ENCODE peak calls at places on chromosomes 16 and 17, in four cellular contexts. One of them, this sample, is unnamed.

GRCh38 chr17:511833-512251 is 159.2 kb upstream of the RPH3AL start:
- DNase-seq in astrocyte: peak
- DNase-seq in Peyer's patch: no peak
- DNase-seq in cardiac fibroblast: peak
- DNase-seq in this sample: no peak

GRCh38 chr17:57016764-57017116 is 38.8 kb downstream of the SCPEP1 start:
- DNase-seq in cardiac fibroblast: no peak
- DNase-seq in astrocyte: peak
- DNase-seq in Peyer's patch: no peak
- DNase-seq in this sample: no peak

GRCh38 chr17:81066771-81067315 is 31.9 kb downstream of the BAIAP2 start:
- DNase-seq in Peyer's patch: no peak
- DNase-seq in cardiac fibroblast: no peak
- DNase-seq in astrocyte: no peak
- DNase-seq in this sample: no peak

GRCh38 chr16:89401641-89402445 is 88.5 kb downstream of the ANKRD11 start:
- DNase-seq in astrocyte: peak
- DNase-seq in Peyer's patch: no peak
- DNase-seq in cardiac fibroblast: no peak
- DNase-seq in this sample: no peak

GRCh38 chr17:35099929-35100328 is 19.7 kb downstream of the RAD51D start:
- DNase-seq in cardiac fibroblast: no peak
- DNase-seq in astrocyte: no peak
- DNase-seq in Peyer's patch: no peak
- DNase-seq in this sample: no peak

GRCh38 chr17:79627184-79627765 is 16.4 kb upstream of the RBFOX3 start:
- DNase-seq in Peyer's patch: peak
- DNase-seq in astrocyte: no peak
- DNase-seq in cardiac fibroblast: no peak
- DNase-seq in this sample: no peak

GRCh38 chr16:85126731-85127662 is 14.7 kb upstream of the CIBAR2 start:
- DNase-seq in cardiac fibroblast: peak
- DNase-seq in astrocyte: peak
- DNase-seq in Peyer's patch: no peak
- DNase-seq in this sample: no peak

GRCh38 chr17:78747479-78747878 is 34.6 kb downstream of the CYTH1 start:
- DNase-seq in Peyer's patch: no peak
- DNase-seq in astrocyte: no peak
- DNase-seq in cardiac fibroblast: peak
- DNase-seq in this sample: no peak

GRCh38 chr16:54355251-54355650 is 68.7 kb upstream of the IRX3 start:
- DNase-seq in cardiac fibroblast: peak
- DNase-seq in Peyer's patch: no peak
- DNase-seq in astrocyte: peak
- DNase-seq in this sample: no peak

GRCh38 chr17:10349403-10349802 is 23.4 kb downstream of the MYH13 start:
- DNase-seq in Peyer's patch: no peak
- DNase-seq in astrocyte: no peak
- DNase-seq in cardiac fibroblast: no peak
- DNase-seq in this sample: no peak

GRCh38 chr17:4475463-4475862 is 23.2 kb upstream of the SPNS2 start:
- DNase-seq in Peyer's patch: no peak
- DNase-seq in astrocyte: no peak
- DNase-seq in cardiac fibroblast: no peak
- DNase-seq in this sample: no peak

GRCh38 chr17:80119271-80119791 is 17.9 kb downstream of the GAA start:
- DNase-seq in cardiac fibroblast: no peak
- DNase-seq in astrocyte: no peak
- DNase-seq in Peyer's patch: no peak
- DNase-seq in this sample: no peak

GRCh38 chr16:19095699-19096098 is 18.1 kb upstream of the ITPRIPL2 start:
- DNase-seq in cardiac fibroblast: peak
- DNase-seq in Peyer's patch: no peak
- DNase-seq in astrocyte: no peak
- DNase-seq in this sample: no peak

GRCh38 chr16:70772493-70772892 is 28.5 kb downstream of the VAC14 start:
- DNase-seq in astrocyte: peak
- DNase-seq in cardiac fibroblast: peak
- DNase-seq in Peyer's patch: no peak
- DNase-seq in this sample: no peak

GRCh38 chr16:12339686-12340085 is 363.2 kb downstream of the SNX29 start:
- DNase-seq in astrocyte: peak
- DNase-seq in cardiac fibroblast: peak
- DNase-seq in Peyer's patch: no peak
- DNase-seq in this sample: no peak

GRCh38 chr16:89670496-89671431 is 13.1 kb downstream of the SPATA33 start:
- DNase-seq in Peyer's patch: no peak
- DNase-seq in cardiac fibroblast: peak
- DNase-seq in astrocyte: peak
- DNase-seq in this sample: no peak

GRCh38 chr17:50325906-50326305 is 20.0 kb upstream of the XYLT2 start:
- DNase-seq in cardiac fibroblast: no peak
- DNase-seq in astrocyte: no peak
- DNase-seq in Peyer's patch: no peak
- DNase-seq in this sample: no peak

GRCh38 chr17:38560503-38561318 is 45.0 kb downstream of the SRCIN1 start:
- DNase-seq in Peyer's patch: no peak
- DNase-seq in astrocyte: peak
- DNase-seq in cardiac fibroblast: peak
- DNase-seq in this sample: no peak

GRCh38 chr17:15777717-15778116 is 45.6 kb downstream of the TBC1D26 start:
- DNase-seq in cardiac fibroblast: no peak
- DNase-seq in Peyer's patch: no peak
- DNase-seq in astrocyte: no peak
- DNase-seq in this sample: no peak

GRCh38 chr16:60642956-60643355 is 1393.3 kb downstream of the CDH8 start:
- DNase-seq in Peyer's patch: no peak
- DNase-seq in astrocyte: peak
- DNase-seq in cardiac fibroblast: peak
- DNase-seq in this sample: no peak

GRCh38 chr16:49754495-49755290 is 101.2 kb downstream of the ZNF423 start:
- DNase-seq in astrocyte: peak
- DNase-seq in Peyer's patch: no peak
- DNase-seq in cardiac fibroblast: peak
- DNase-seq in this sample: peak

GRCh38 chr17:77160877-77161530 is 20.2 kb downstream of the SEC14L1 start:
- DNase-seq in Peyer's patch: no peak
- DNase-seq in cardiac fibroblast: no peak
- DNase-seq in astrocyte: no peak
- DNase-seq in this sample: no peak
- H3K4me3 ChIP-seq in Peyer's patch: no peak
- H3K4me3 ChIP-seq in cardiac fibroblast: no peak
- H3K4me3 ChIP-seq in astrocyte: no peak
- H3K4me3 ChIP-seq in this sample: no peak

DNA sequence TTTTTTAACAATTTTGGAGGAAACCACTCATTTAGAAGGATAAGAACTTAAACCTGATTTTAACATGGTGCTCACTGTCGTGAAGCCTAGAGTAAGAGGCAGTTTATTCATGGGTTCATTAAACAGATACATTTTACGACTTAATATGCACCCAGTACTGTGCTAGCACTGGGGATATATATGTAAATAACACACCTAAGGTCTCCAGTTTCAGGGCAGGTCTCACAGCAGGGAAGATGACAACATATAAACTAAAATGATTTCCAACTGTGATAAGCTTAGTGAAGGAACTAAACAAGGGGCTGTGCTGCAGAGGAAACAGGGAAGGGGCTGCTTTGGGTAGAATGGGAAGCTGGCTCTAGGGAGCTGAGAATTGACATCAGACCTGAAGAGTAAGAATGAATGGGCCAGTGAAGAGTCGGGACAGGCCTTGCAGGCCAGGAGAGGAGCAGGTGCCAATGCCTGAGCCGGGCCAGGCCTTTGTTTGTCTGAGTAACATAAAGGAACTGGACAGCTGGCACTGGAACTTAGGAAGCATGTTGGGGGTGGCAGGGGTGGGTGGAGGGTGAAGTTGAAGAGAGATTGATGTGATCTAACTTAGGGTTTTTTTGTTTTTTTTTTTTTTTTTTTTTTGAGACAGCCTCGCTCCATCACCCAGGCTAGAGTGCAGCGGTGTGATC is 12.1 kb downstream of the NT5M start:
- DNase-seq in cardiac fibroblast: no peak
- DNase-seq in astrocyte: no peak
- DNase-seq in Peyer's patch: no peak
- DNase-seq in this sample: no peak
- H3K4me3 ChIP-seq in cardiac fibroblast: no peak
- H3K4me3 ChIP-seq in astrocyte: no peak
- H3K4me3 ChIP-seq in Peyer's patch: no peak
- H3K4me3 ChIP-seq in this sample: no peak

GRCh38 chr16:2531696-2532493 is 687 bp upstream of the CEMP1 start:
- DNase-seq in Peyer's patch: peak
- DNase-seq in cardiac fibroblast: peak
- DNase-seq in astrocyte: peak
- DNase-seq in this sample: peak

GRCh38 chr16:2531371-2531695 is at the start of gene CEMP1:
- DNase-seq in astrocyte: no peak
- DNase-seq in Peyer's patch: no peak
- DNase-seq in cardiac fibroblast: no peak
- DNase-seq in this sample: no peak

GRCh38 chr16:2529961-2530628 is 1.1 kb downstream of the CEMP1 start:
- DNase-seq in Peyer's patch: no peak
- DNase-seq in astrocyte: no peak
- DNase-seq in cardiac fibroblast: no peak
- DNase-seq in this sample: no peak

GRCh38 chr16:2529061-2529931 is 1.9 kb downstream of the CEMP1 start:
- DNase-seq in astrocyte: no peak
- DNase-seq in cardiac fibroblast: no peak
- DNase-seq in Peyer's patch: no peak
- DNase-seq in this sample: no peak

GRCh38 chr16:2530629-2531318 is 434 bp downstream of the CEMP1 start:
- DNase-seq in cardiac fibroblast: no peak
- DNase-seq in Peyer's patch: no peak
- DNase-seq in astrocyte: no peak
- DNase-seq in this sample: peak
- H3K4me3 ChIP-seq in cardiac fibroblast: no peak
- H3K4me3 ChIP-seq in Peyer's patch: no peak
- H3K4me3 ChIP-seq in astrocyte: no peak
- H3K4me3 ChIP-seq in this sample: no peak

GRCh38 chr16:24990803-24991202 is 24.4 kb downstream of the ARHGAP17 start:
- DNase-seq in Peyer's patch: no peak
- DNase-seq in cardiac fibroblast: no peak
- DNase-seq in astrocyte: no peak
- DNase-seq in this sample: no peak

GRCh38 chr16:24986512-24987303 is 28.5 kb downstream of the ARHGAP17 start:
- DNase-seq in astrocyte: peak
- DNase-seq in Peyer's patch: no peak
- DNase-seq in cardiac fibroblast: peak
- DNase-seq in this sample: no peak

GRCh38 chr16:24989417-24989978 is 25.7 kb downstream of the ARHGAP17 start:
- DNase-seq in Peyer's patch: no peak
- DNase-seq in cardiac fibroblast: no peak
- DNase-seq in astrocyte: peak
- DNase-seq in this sample: no peak

GRCh38 chr16:24988137-24988535 is 27.0 kb downstream of the ARHGAP17 start:
- DNase-seq in cardiac fibroblast: peak
- DNase-seq in Peyer's patch: no peak
- DNase-seq in astrocyte: peak
- DNase-seq in this sample: no peak

DNA sequence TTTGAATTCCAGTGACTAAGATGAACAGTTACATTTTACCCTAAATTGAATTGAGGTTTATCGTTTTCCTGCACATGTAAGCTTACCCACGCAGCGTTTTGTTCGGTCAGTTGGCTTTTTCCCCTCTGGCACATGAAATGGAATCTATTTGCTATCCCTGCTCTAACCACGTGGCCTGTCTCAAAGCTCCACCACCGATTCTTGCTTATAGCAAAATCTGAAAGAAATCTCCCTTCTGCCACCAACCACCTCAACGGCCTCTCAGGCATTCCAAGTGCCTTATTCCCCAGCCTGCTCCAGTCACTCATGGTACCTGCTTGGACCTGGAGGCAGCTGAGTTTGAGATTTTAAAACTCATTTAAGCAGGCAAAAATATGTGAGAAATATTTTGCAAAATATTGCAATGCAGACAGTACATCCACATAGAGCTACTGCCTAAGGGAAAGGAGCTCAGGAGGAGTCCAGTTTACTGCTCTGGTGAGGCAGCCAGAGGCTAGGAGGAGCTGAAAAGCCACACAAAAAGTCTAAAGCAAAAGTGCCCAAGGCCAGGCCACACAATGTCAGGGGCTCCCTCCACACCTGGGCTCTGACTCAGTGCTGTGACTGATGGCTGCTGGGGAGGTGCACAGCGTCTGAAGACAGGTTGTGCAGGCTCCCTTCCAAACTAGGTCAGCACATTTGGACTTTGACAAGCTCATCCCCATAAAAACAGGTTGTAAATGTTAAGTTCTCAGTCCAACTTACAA is 26.4 kb downstream of the ARHGAP17 start:
- DNase-seq in Peyer's patch: no peak
- DNase-seq in cardiac fibroblast: peak
- DNase-seq in astrocyte: peak
- DNase-seq in this sample: peak
- H3K4me3 ChIP-seq in Peyer's patch: no peak
- H3K4me3 ChIP-seq in cardiac fibroblast: no peak
- H3K4me3 ChIP-seq in astrocyte: peak
- H3K4me3 ChIP-seq in this sample: no peak

DNA sequence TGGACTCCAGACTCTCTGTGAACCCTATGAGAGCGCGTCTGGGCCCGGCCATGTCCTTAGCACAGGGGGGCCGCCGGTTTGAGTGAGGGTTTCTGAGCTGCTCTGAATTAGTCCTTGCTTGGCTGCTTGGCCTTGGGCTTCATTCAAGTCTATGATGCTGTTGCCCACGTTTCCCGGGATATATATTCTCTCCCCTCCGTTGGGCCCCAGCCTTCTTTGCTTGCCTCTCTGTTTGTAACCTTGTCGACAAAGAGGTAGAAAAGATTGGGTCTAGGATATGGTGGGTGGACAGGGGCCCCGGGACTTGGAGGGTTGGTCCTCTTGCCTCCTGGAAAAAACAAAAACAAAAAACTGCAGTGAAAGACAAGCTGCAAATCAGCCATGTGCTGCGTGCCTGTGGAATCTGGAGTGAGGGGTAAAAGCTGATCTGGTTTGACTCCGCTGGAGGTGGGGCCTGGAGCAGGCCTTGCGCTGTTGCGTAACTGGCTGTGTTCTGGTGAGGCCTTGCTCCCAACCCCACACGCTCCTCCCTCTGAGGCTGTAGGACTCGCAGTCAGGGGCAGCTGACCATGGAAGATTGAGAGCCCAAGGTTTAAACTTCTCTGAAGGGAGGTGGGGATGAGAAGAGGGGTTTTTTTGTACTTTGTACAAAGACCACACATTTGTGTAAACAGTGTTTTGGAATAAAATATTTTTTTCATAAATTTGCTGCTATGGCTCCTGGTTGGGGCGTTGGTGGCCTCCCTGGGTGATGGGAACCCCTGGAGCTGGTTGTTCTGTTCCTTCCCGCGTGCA is 23.1 kb downstream of the STAT5A start:
- DNase-seq in Peyer's patch: peak
- DNase-seq in astrocyte: peak
- DNase-seq in cardiac fibroblast: peak
- DNase-seq in this sample: peak
- H3K4me3 ChIP-seq in Peyer's patch: no peak
- H3K4me3 ChIP-seq in astrocyte: no peak
- H3K4me3 ChIP-seq in cardiac fibroblast: no peak
- H3K4me3 ChIP-seq in this sample: no peak